ENCODE peak calls at places on chromosomes 3 and 15, in seven cellular contexts. P is K562, B is HepG2, R is GM12892, S is H1, L is SK-N-SH, H is GM12878. F is an unnamed sample.

GRCh38 chr3:111246967-111247760 is 175.5 kb downstream of the NECTIN3 start:
- DNase-seq in R (no peak), H (no peak), B (peak; percentile 24), S (no peak), P (no peak), L (no peak), F (no peak)

GRCh38 chr3:139674585-139675260 is 3.0 kb downstream of the NMNAT3 start:
- DNase-seq in B (no peak), S (no peak), L (peak; percentile 83), H (no peak), R (no peak), P (no peak), F (no peak)

GRCh38 chr3:127068111-127068810 is 85.3 kb downstream of the PLXNA1 start:
- DNase-seq in L (no peak), B (no peak), S (no peak), R (no peak), P (no peak), H (no peak), F (no peak)

GRCh38 chr3:45528429-45528828 is 66.1 kb upstream of the LIMD1 start:
- DNase-seq in H (no peak), B (no peak), S (no peak), R (no peak), P (no peak), L (no peak), F (no peak)

GRCh38 chr3:64627471-64628321 is 60.1 kb downstream of the ADAMTS9 start:
- DNase-seq in S (no peak), L (no peak), R (no peak), P (no peak), H (no peak), B (peak; percentile 75), F (no peak)

GRCh38 chr15:82135645-82136044 is 89.8 kb upstream of the MEX3B start:
- DNase-seq in H (no peak), P (no peak), B (no peak), R (no peak), L (no peak), S (no peak), F (no peak)

GRCh38 chr3:183439510-183439909 is 11.1 kb upstream of the MCF2L2 start:
- DNase-seq in P (no peak), S (no peak), L (no peak), R (no peak), B (no peak), H (no peak), F (no peak)

GRCh38 chr3:536417-536813 is 339.9 kb downstream of the CHL1 start:
- DNase-seq in P (no peak), L (no peak), S (no peak), H (no peak), B (no peak), R (no peak), F (no peak)

GRCh38 chr15:37764733-37765191 is 169.7 kb upstream of the TMCO5A start:
- DNase-seq in B (peak; percentile 35), R (no peak), S (no peak), H (no peak), L (peak; percentile 34), P (peak; percentile 54), F (no peak)

GRCh38 chr15:45121706-45122417 is 7.7 kb downstream of the DUOXA2 start:
- DNase-seq in B (peak; percentile 56), P (no peak), L (no peak), R (no peak), S (no peak), H (no peak), F (no peak)

GRCh38 chr3:52798978-52799476 is 4.4 kb downstream of the ITIH3 start:
- DNase-seq in H (no peak), R (peak; percentile 66), B (peak; percentile 41), L (peak; percentile 59), S (peak; percentile 44), P (peak; percentile 65), F (peak; percentile 69)

GRCh38 chr3:127691494-127691893 is 18.7 kb downstream of the ABTB1 start:
- DNase-seq in S (no peak), R (no peak), H (no peak), P (no peak), L (no peak), B (no peak), F (no peak)

GRCh38 chr3:128942161-128942952 is 51.5 kb downstream of the CFAP92 start:
- DNase-seq in B (peak; percentile 88), P (no peak), S (no peak), L (no peak), R (no peak), H (no peak), F (no peak)

GRCh38 chr3:19559724-19560442 is 374.1 kb downstream of the EFHB start:
- DNase-seq in L (no peak), P (no peak), R (no peak), S (no peak), H (peak; percentile 58), B (no peak), F (no peak)

GRCh38 chr15:56929933-56930332 is 11.5 kb downstream of the TCF12 start:
- DNase-seq in B (no peak), R (no peak), S (no peak), H (no peak), P (no peak), L (no peak), F (no peak)

GRCh38 chr3:49009391-49009790 is 2.2 kb downstream of the WDR6 start:
- DNase-seq in B (no peak), S (no peak), P (no peak), R (no peak), L (no peak), H (no peak), F (no peak)

GRCh38 chr3:49006591-49007067 is 562 bp upstream of the WDR6 start:
- DNase-seq in H (no peak), S (no peak), L (peak; percentile 49), R (no peak), P (no peak), B (no peak), F (no peak)

GRCh38 chr3:49005998-49006397 is 1.2 kb upstream of the WDR6 start:
- DNase-seq in L (no peak), R (no peak), P (no peak), S (no peak), H (no peak), B (no peak), F (no peak)

GRCh38 chr3:49007068-49007770 is at the start of gene WDR6:
- DNase-seq in L (peak; percentile 98), P (peak; percentile 92), H (peak; percentile 96), B (peak; percentile 95), S (peak; percentile 96), R (peak; percentile 99), F (peak; percentile 99)

DNA sequence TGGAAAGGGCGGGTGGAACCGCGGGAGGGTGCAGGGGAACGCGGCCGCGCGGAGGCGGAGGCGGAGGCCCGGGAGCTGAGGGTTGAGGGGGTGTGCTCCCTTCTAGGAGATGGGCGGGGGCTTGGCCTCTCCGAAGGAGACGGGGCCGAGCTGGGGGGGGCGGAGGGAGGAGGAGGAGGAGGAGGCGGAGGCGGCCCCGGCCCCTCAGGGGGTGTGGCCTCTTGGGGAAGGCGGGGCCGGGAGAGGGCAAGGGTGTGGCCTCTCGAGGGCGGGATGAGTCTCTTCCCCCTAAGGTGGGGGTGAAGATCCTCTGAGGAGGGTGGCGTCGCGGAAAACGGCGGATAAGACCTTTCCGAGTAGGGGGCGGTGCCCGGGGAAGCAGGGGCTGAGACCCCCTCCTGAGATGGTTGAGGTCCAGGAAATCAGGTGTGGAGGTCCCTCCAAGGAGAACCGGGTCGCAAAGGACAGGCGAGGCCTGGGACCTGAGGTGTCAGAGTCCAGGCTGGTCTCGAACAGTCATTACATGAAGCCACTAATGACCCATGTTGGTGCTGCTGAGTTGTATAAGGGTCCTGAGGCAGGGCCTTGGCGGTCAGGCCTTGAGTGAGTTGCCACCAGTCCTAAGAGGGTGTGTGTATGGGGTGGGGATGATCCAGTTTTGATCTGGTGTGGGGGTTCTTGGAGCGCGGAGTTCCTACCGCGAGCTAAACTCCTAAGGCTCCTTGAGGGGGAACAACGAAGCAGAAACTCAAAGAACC is 759 bp downstream of the WDR6 start:
- DNase-seq in R (peak; percentile 86), S (peak; percentile 70), L (peak; percentile 92), H (no peak), B (peak; percentile 39), P (peak; percentile 87), F (peak; percentile 80)
- TF ChIP-seq TAF1 in R (no peak), S (no peak), L (no peak), H (no peak), B (no peak), P (no peak), F (no peak)

GRCh38 chr15:27027229-27027628 is 56.2 kb downstream of the GABRG3 start:
- DNase-seq in P (no peak), R (no peak), H (no peak), S (no peak), B (no peak), L (no peak), F (no peak)

GRCh38 chr15:27028836-27029482 is 58.0 kb downstream of the GABRG3 start:
- DNase-seq in P (no peak), S (no peak), L (no peak), H (no peak), B (no peak), R (no peak), F (no peak)

GRCh38 chr15:27019687-27020086 is 48.7 kb downstream of the GABRG3 start:
- DNase-seq in B (no peak), P (no peak), H (no peak), R (no peak), L (no peak), S (no peak), F (no peak)

DNA sequence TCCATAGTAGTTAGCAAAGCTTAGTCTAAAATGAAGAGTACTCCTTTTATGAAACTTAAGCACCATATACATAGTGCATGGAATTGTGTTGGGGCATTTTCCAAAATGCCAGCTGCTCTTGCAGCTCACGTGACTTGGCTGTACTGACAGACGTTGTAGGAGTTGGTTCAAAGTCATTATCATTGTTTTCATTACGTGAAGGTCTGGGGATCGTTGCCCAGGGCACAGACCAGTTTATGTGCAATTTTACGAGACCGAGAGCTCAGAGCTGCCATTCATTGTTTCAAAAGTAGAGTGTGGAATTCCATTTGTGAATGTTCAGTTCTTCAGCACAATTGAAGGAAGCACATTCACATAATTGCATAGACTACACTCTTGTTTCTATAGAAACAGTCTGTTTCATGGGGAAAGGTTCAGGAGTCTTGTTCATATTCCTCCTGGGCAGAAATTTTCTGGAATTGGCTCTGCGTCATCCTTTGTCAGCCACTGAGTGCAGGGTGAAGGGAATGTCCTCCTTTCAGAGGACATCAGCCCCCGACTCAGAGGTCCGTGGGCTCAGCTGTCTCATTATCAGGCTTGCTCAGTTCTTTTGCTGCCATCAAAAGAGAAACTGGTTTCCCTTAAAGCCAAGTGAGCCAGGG is 54.5 kb downstream of the GABRG3 start:
- DNase-seq in B (no peak), P (no peak), L (no peak), H (no peak), S (no peak), R (no peak), F (no peak)
- TF ChIP-seq POLR2AphosphoS5 in B (no peak), P (no peak), L (no peak), H (no peak), S (no peak), R (no peak), F (no peak)

GRCh38 chr15:42163947-42164550 is 7.6 kb upstream of the PLA2G4F start:
- DNase-seq in B (no peak), R (no peak), L (no peak), H (no peak), S (no peak), P (no peak), F (no peak)
- TF ChIP-seq TAF1 in B (no peak), R (no peak), L (no peak), H (no peak), S (no peak), P (no peak), F (no peak)

DNA sequence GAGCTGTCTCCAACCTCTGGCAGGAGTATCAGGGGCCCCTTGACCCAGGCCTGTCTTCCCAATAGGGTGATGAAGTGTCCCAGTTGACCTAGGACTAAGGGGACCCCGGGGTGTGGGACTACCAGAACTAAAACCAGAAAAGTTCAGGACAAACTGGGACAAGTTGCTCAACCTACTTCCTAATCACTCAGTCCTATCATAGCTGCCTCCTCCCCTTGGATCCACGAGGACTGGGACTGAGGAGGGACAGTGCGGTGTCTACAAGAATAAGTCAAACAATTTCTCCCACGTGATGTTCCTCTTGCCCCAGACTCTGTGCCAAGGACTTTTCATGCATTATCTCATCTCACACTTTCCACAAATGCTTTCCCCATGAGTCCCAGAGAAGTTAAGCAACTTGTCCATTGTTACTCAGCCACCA is 49.4 kb upstream of the SLCO2A1 start:
- DNase-seq in B (peak; percentile 15), S (no peak), L (no peak), R (no peak), P (no peak), H (no peak), F (no peak)
- TF ChIP-seq POLR2AphosphoS5 in B (no peak), S (no peak), L (no peak), R (no peak), P (no peak), H (no peak), F (no peak)

F was measured in GM12891.